ENCODE peak calls at places on chromosomes 6 and 20, in six cellular contexts. Y is cortex of kidney, M is SW480, V is amniotic stem cell, P is AG09309, G is tibial nerve. X is an unnamed sample.

GRCh38 chr6:136989591-136990578 is 54.9 kb downstream of the IL20RA start:
- DNase-seq in Y (no peak), M (peak), V (no peak), P (no peak), G (no peak), X (no peak)

GRCh38 chr6:43267619-43268347 is 24.5 kb downstream of the TTBK1 start:
- DNase-seq in Y (no peak), M (no peak), V (no peak), P (no peak), G (no peak), X (no peak)

GRCh38 chr6:22445946-22446345 is 123.4 kb upstream of the HDGFL1 start:
- DNase-seq in Y (no peak), M (no peak), V (no peak), P (no peak), G (no peak), X (no peak)

GRCh38 chr6:167892835-167893234 is 66.1 kb downstream of the AFDN start:
- DNase-seq in Y (no peak), M (no peak), V (no peak), P (no peak), G (no peak), X (no peak)

GRCh38 chr6:78347191-78347916 is 520.0 kb upstream of the IRAK1BP1 start:
- DNase-seq in Y (no peak), M (no peak), V (no peak), P (no peak), G (no peak), X (no peak)

GRCh38 chr20:21701171-21701876 is 4.1 kb upstream of the PAX1 start:
- DNase-seq in Y (no peak), M (no peak), V (no peak), P (no peak), G (no peak), X (no peak)

GRCh38 chr6:11961923-11962322 is 50.2 kb upstream of the HIVEP1 start:
- DNase-seq in Y (no peak), M (no peak), V (no peak), P (no peak), G (no peak), X (no peak)

GRCh38 chr6:41489284-41489851 is 56.8 kb upstream of the FOXP4 start:
- DNase-seq in Y (no peak), M (no peak), V (no peak), P (no peak), G (peak), X (no peak)

GRCh38 chr6:134850906-134851305 is 99.0 kb downstream of the ALDH8A1 start:
- DNase-seq in Y (no peak), M (peak), V (no peak), P (no peak), G (no peak), X (no peak)

GRCh38 chr20:48722737-48723191 is 105.0 kb downstream of the PREX1 start:
- DNase-seq in Y (no peak), M (no peak), V (peak), P (no peak), G (peak), X (peak)

GRCh38 chr6:11766589-11767450 is 11.8 kb downstream of the ADTRP start:
- DNase-seq in Y (no peak), M (peak), V (peak), P (peak), G (no peak), X (no peak)

GRCh38 chr20:59514554-59514953 is 89.8 kb upstream of the PHACTR3 start:
- DNase-seq in Y (no peak), M (no peak), V (no peak), P (no peak), G (no peak), X (no peak)

GRCh38 chr20:4167261-4168004 is 152.1 kb upstream of the RNF24 start:
- DNase-seq in Y (no peak), M (peak), V (no peak), P (no peak), G (no peak), X (no peak)

GRCh38 chr6:52595000-52595795 is 18.3 kb upstream of the TRAM2 start:
- DNase-seq in Y (no peak), M (peak), V (peak), P (no peak), G (peak), X (peak)

GRCh38 chr6:49772296-49772695 is 14.8 kb downstream of the PGK2 start:
- DNase-seq in Y (no peak), M (no peak), V (no peak), P (no peak), G (no peak), X (no peak)

GRCh38 chr6:53982361-53983050 is 128.7 kb upstream of the MLIP start:
- DNase-seq in Y (no peak), M (no peak), V (no peak), P (no peak), G (no peak), X (no peak)

GRCh38 chr20:37823276-37823980 is 79.5 kb upstream of the VSTM2L start:
- DNase-seq in Y (no peak), M (no peak), V (no peak), P (no peak), G (no peak), X (no peak)

GRCh38 chr6:52663120-52663934 is 7.6 kb upstream of the TMEM14A start:
- DNase-seq in Y (no peak), M (peak), V (peak), P (peak), G (no peak), X (no peak)

GRCh38 chr6:170131351-170131750 is 159.5 kb downstream of the DLL1 start:
- DNase-seq in Y (no peak), M (no peak), V (no peak), P (no peak), G (no peak), X (no peak)

GRCh38 chr6:75210885-75211739 is 5.3 kb upstream of the COL12A1 start:
- DNase-seq in Y (no peak), M (peak), V (peak), P (no peak), G (peak), X (no peak)

GRCh38 chr6:116429111-116429510 is 32.1 kb upstream of the CALHM6 start:
- DNase-seq in Y (no peak), M (no peak), V (no peak), P (no peak), G (no peak), X (no peak)

GRCh38 chr6:148551226-148551625 is 195.6 kb upstream of the UST start:
- DNase-seq in Y (no peak), M (no peak), V (no peak), P (no peak), G (no peak), X (no peak)

X was measured in right atrium auricular region.